ENCODE peak calls at places on chromosomes 4 and X, in five cellular contexts. E, G, X, J and M are unnamed samples.

GRCh38 chrX:21606037-21606436 is 52.1 kb downstream of the KLHL34 start:
- DNase-seq in E (no peak), J (no peak), G (no peak), X (no peak), M (no peak)

GRCh38 chrX:33465137-33465536 is 253.8 kb upstream of the DMD start:
- DNase-seq in E (no peak), X (no peak), G (no peak), J (no peak), M (no peak)

GRCh38 chr4:157080605-157081004 is 4.7 kb downstream of the GLRB start:
- DNase-seq in X (no peak), J (no peak), E (no peak), G (no peak), M (no peak)

GRCh38 chrX:67520671-67521070 is 23.1 kb upstream of the AR start:
- DNase-seq in E (no peak), J (no peak), G (no peak), X (no peak), M (no peak)

GRCh38 chr4:147732516-147733193 is 767 bp downstream of the ARHGAP10 start:
- DNase-seq in E (peak), X (peak), G (peak), J (peak), M (peak)

GRCh38 chr4:102612824-102613366 is 111.7 kb downstream of the NFKB1 start:
- DNase-seq in E (no peak), J (peak), X (no peak), G (no peak), M (peak)

GRCh38 chr4:147327322-147327721 is 153.6 kb upstream of the EDNRA start:
- DNase-seq in G (no peak), X (no peak), J (no peak), E (no peak), M (no peak)

GRCh38 chr4:26619784-26620183 is 35.9 kb downstream of the TBC1D19 start:
- DNase-seq in J (peak), G (no peak), X (peak), E (no peak), M (peak)

GRCh38 chrX:30865020-30865419 is 24.0 kb downstream of the TAB3 start:
- DNase-seq in X (no peak), G (no peak), J (no peak), E (no peak), M (peak)

GRCh38 chr4:43325220-43325967 is 432.9 kb downstream of the GRXCR1 start:
- DNase-seq in X (peak), G (no peak), J (no peak), E (no peak), M (no peak)

GRCh38 chrX:108412783-108413182 is 25.4 kb downstream of the COL4A6 start:
- DNase-seq in G (no peak), E (no peak), X (no peak), J (no peak), M (peak)

GRCh38 chr4:61853041-61853440 is 652.9 kb downstream of the ADGRL3 start:
- DNase-seq in J (no peak), G (no peak), E (no peak), X (no peak), M (no peak)

GRCh38 chr4:182074842-182075241 is 168.4 kb upstream of the TENM3 start:
- DNase-seq in E (no peak), J (no peak), X (no peak), G (no peak), M (no peak)

GRCh38 chr4:142567620-142568451 is 278.3 kb downstream of the INPP4B start:
- DNase-seq in G (no peak), J (no peak), E (no peak), X (peak), M (peak)

GRCh38 chr4:14096406-14096965 is 469.0 kb upstream of the BOD1L1 start:
- DNase-seq in E (no peak), J (no peak), G (no peak), X (peak), M (no peak)

GRCh38 chrX:154714925-154715324 is 36.0 kb downstream of the GAB3 start:
- DNase-seq in X (peak), G (no peak), E (no peak), J (peak), M (peak)

GRCh38 chrX:131747173-131747572 is 203.3 kb downstream of the OR13H1 start:
- DNase-seq in E (peak), J (no peak), G (peak), X (peak), M (no peak)

GRCh38 chrX:131745942-131746489 is 202.1 kb downstream of the OR13H1 start:
- DNase-seq in G (no peak), E (no peak), J (no peak), X (no peak), M (no peak)

GRCh38 chrX:131741103-131741581 is 197.3 kb downstream of the OR13H1 start:
- DNase-seq in E (peak), J (no peak), G (peak), X (peak), M (no peak)

DNA sequence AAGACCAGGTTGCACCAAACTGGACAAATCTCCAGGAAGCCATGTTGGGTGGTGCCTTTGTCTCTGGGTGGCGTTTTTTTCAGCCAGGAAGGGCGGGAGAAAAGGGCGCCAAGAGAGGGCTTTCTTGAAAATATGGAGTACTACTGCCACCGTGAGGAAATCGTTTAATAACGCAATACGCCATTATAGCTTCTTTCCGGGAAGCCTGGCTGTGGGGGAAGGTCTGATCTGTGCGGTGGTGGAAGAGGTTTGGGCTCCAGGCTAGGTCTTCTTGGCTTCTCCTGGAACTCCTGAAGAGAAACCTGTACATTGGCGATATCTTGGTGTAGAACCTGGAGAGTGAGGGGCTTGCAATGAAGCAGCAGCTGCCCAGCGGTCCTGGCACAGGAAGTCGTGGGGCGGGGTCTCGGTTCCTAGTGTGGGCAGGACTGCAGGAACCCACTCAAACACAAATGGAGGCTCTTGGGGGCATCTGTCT is 202.7 kb downstream of the OR13H1 start:
- DNase-seq in G (peak), X (peak), J (no peak), E (peak), M (no peak)
- TF ChIP-seq CTCF in G (peak), X (peak), J (no peak), E (peak), M (no peak)

GRCh38 chr4:138035781-138036258 is 206.3 kb downstream of the SLC7A11 start:
- DNase-seq in E (no peak), X (peak), J (peak), G (no peak), M (peak)
- TF ChIP-seq CTCF in E (no peak), X (peak), J (peak), G (peak), M (peak)

DNA sequence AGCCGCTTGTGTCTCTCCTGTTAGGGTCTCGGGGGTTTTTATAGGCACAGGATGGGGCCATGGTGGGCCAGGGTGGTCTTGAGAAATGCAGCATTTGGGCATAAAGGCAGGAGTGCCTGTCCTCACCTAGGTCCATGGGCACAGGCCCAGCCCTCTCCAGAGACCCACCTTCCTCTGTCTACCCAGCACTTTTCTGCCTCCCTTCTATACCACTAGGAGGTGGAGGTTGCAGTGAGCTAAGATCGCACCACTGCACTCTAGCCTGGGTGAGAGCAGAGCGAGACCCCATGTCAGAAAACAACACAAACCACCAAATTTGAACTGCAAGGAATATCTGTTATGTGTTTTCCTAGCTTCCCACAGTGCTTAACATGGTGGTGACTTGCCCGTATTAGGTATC is 38.0 kb downstream of the MOB1B start:
- DNase-seq in G (no peak), E (no peak), J (no peak), X (no peak), M (no peak)
- TF ChIP-seq CTCF in G (no peak), E (no peak), J (no peak), X (no peak), M (no peak)

DNA sequence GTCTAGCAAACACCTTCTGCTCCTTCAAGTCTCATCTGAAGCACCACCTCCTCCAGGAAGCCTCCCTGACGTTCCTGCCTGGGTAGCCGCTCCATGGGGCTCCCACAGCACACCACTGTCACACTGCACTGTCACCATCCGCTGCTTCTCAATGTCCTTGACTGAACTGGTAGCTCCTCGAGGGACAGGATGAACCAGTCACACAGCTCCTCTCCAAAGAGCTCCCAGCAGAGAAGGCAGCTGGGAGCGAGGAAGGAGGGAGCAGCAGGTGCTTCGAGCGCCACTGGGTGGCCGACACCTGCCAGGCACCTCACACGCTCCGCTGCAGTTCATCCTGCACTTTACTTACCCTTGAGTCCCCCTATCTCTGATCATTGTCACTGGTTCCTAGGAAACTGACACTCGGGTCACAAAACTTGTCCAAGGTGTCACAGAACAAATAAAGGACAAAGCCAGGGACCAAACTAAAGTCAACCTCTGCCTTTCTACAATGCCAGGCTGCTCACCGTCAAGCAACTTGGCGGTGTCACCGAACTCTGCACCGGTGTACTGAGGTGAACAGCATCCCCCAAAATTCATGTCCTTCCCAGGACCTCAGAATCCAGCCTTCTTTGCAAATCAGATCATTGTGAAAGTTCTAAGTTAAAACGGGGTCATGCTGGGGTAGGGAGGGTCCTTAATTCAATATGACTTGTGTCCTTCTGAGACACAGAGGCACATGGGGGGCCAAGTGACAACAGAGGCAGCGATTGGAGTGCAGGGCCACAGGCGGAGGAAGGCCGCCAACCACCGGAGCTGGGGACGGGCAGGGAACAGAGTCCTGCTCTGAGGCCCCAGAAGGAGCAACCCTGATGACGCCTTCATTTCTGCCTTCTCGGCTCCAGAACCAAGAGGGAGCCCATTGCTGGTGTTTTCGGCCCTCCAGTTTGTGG is 5.5 kb upstream of the S100P start:
- DNase-seq in X (no peak), E (no peak), J (no peak), G (no peak), M (peak)
- TF ChIP-seq CTCF in X (no peak), E (no peak), J (no peak), G (no peak), M (peak)

DNA sequence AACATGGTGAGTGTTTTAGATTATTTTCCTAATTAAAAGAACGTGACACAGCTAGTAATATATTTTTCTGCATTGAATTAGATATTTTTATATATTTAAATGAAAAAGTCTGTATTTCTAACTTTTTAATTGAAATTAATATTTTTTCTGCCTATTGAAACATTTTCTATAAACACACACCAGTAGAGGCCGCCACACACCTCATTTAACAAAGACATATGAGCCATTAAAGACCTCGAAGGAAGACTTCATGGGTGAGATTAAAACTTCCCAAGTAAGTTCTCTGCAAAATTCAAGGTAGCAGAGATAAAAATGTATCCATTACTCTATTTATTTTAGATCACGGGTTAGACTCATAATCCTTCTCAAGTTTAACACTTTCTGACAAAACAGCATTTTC is 8.3 kb downstream of the SLITRK2 start:
- DNase-seq in J (no peak), X (peak), G (no peak), E (no peak), M (peak)
- TF ChIP-seq CTCF in J (no peak), X (peak), G (no peak), E (no peak), M (no peak)

GRCh38 chr4:80072607-80073361 is at the start of gene ANTXR2:
- DNase-seq in E (peak), J (peak), G (peak), X (peak), M (peak)
- TF ChIP-seq CTCF in E (no peak), J (no peak), G (no peak), X (peak), M (no peak)

DNA sequence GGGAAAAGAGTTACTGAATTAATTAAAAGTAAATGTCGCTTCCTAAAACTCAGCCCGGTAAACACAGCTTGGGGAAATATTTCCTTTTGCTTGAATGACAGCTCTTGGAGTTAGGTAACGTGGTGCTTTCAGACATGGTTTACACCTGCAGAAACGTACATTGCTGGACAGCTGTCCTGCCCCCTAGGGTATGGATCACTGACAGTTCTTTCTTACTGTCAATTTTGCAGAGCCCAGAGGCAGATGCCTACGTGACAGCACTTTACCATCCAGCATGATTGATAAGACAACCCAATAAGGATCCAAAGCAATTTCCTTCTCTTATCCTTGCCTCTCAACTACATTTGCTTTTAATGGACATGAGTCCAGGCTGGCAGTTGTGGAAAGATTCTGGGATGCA is 334.5 kb downstream of the PACRGL start:
- DNase-seq in X (no peak), E (no peak), J (no peak), G (no peak), M (no peak)
- TF ChIP-seq CTCF in X (no peak), E (no peak), J (no peak), G (no peak), M (no peak)

GRCh38 chr4:6751611-6752485 is 30.7 kb upstream of the KIAA0232 start:
- DNase-seq in E (no peak), J (no peak), X (no peak), G (no peak), M (no peak)

GRCh38 chr4:6754481-6755087 is 27.9 kb upstream of the KIAA0232 start:
- DNase-seq in E (no peak), G (no peak), J (no peak), X (no peak), M (no peak)

GRCh38 chr4:6752486-6752829 is 30.1 kb upstream of the KIAA0232 start:
- DNase-seq in G (no peak), J (no peak), X (no peak), E (no peak), M (no peak)

GRCh38 chr4:6753891-6754290 is 28.6 kb upstream of the KIAA0232 start:
- DNase-seq in J (no peak), E (no peak), X (no peak), G (no peak), M (peak)

DNA sequence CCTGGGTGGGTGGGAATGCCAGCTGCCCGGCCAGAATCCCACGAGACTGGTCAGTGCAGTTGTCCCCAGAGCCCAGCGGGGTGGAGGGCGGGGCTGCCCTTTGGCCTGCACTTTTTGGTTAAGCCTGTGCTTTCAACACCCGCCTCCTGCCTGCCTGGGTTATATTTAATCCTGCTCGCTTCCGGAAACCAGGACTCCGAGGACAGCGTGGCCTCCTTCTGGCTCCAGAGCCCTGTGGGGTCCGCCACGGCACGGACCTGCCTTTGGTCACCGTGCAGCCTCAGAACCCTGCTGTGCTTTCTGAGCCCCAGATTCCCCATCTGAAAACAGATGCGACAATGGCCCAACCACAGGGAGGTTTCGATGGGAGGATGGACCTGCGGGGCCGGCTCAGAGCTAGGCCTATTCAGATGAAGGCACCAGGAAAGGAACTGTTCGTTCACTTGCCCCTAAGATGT is 29.4 kb upstream of the KIAA0232 start:
- DNase-seq in J (no peak), E (no peak), X (no peak), G (no peak), M (no peak)
- TF ChIP-seq CTCF in J (no peak), E (no peak), X (no peak), G (no peak), M (no peak)

GRCh38 chr4:69060651-69061308 is 35.5 kb upstream of the UGT2B7 start:
- DNase-seq in G (no peak), X (no peak), E (no peak), J (no peak), M (peak)
- TF ChIP-seq CTCF in G (no peak), X (peak), E (no peak), J (no peak), M (no peak)

GRCh38 chrX:57929373-57929772 is 19.1 kb upstream of the ZXDA start:
- DNase-seq in E (no peak), G (no peak), X (no peak), J (no peak), M (peak)
- TF ChIP-seq CTCF in E (no peak), G (peak), X (peak), J (peak), M (peak)